ENCODE peak calls at places on chromosomes 1 and 21, in four cellular contexts. V is B cell, Q is glutamatergic neuron, Y is heart left ventricle. K is an unnamed sample.

GRCh38 chr21:37367758-37368535 is 1.4 kb downstream of the DYRK1A start:
- DNase-seq in Q (peak), Y (peak), V (no peak), K (no peak)

GRCh38 chr1:17669866-17670451 is 85.2 kb upstream of the ACTL8 start:
- DNase-seq in Q (no peak), V (no peak), Y (peak), K (peak)

GRCh38 chr1:235545294-235545930 is 41.2 kb upstream of the B3GALNT2 start:
- DNase-seq in Y (no peak), V (no peak), Q (no peak), K (no peak)

GRCh38 chr1:98398649-98399048 is 262.9 kb upstream of the SNX7 start:
- DNase-seq in Q (no peak), V (no peak), Y (no peak), K (no peak)

GRCh38 chr1:5481889-5482288 is 510.3 kb downstream of the NPHP4 start:
- DNase-seq in Q (no peak), V (no peak), Y (no peak), K (no peak)

GRCh38 chr1:31666290-31666963 is 21.8 kb upstream of the PEF1 start:
- DNase-seq in V (no peak), Q (peak), Y (no peak), K (no peak)

GRCh38 chr21:33373451-33373850 is 29.8 kb upstream of the IFNGR2 start:
- DNase-seq in Q (no peak), Y (no peak), V (no peak), K (no peak)

GRCh38 chr1:25609921-25610320 is 6.7 kb upstream of the MAN1C1 start:
- DNase-seq in V (no peak), Q (no peak), Y (no peak), K (no peak)

GRCh38 chr1:13543451-13543911 is 29.7 kb upstream of the LRRC38 start:
- DNase-seq in Y (peak), Q (no peak), V (no peak), K (no peak)

K was measured in caudate nucleus.